ENCODE peak calls at places on chromosomes 7 and 10, in five cellular contexts. H, A, C, L and Z are unnamed samples.

GRCh38 chr7:138937484-138937883 is 43.7 kb downstream of the KIAA1549 start:
- DNase-seq in L (no peak), C (no peak), H (no peak), A (no peak), Z (no peak)

GRCh38 chr10:4838743-4839142 is 12.7 kb downstream of the AKR1E2 start:
- DNase-seq in H (no peak), A (no peak), C (no peak), L (no peak), Z (no peak)

GRCh38 chr10:14190702-14191101 is 140.0 kb downstream of the FRMD4A start:
- DNase-seq in L (no peak), C (no peak), A (no peak), H (no peak), Z (no peak)

GRCh38 chr7:43501881-43502280 is 81.0 kb upstream of the STK17A start:
- DNase-seq in H (peak), C (peak), A (no peak), L (no peak), Z (no peak)

GRCh38 chr10:122630526-122630925 is 69.1 kb downstream of the C10orf120 start:
- DNase-seq in H (no peak), C (no peak), L (no peak), A (no peak), Z (no peak)

GRCh38 chr10:113139695-113140094 is 189.6 kb downstream of the TCF7L2 start:
- DNase-seq in H (no peak), L (no peak), A (no peak), C (peak), Z (no peak)

GRCh38 chr7:145360511-145361100 is 524.8 kb upstream of the TPK1 start:
- DNase-seq in C (no peak), H (no peak), A (no peak), L (no peak), Z (peak)

GRCh38 chr7:116782177-116782711 is 80.1 kb upstream of the CAPZA2 start:
- DNase-seq in H (peak), A (peak), C (no peak), L (no peak), Z (no peak)

GRCh38 chr7:80876894-80877414 is 41.9 kb downstream of the SEMA3C start:
- DNase-seq in L (no peak), C (peak), A (no peak), H (peak), Z (no peak)

GRCh38 chr10:94123253-94123995 is 129.7 kb downstream of the PLCE1 start:
- DNase-seq in C (peak), L (no peak), H (peak), A (peak), Z (no peak)

GRCh38 chr10:7359954-7360353 is 50.9 kb downstream of the SFMBT2 start:
- DNase-seq in L (no peak), H (no peak), A (no peak), C (no peak), Z (no peak)

GRCh38 chr10:114023198-114023597 is 20.5 kb upstream of the ADRB1 start:
- DNase-seq in H (no peak), C (peak), A (no peak), L (no peak), Z (no peak)

GRCh38 chr10:115801457-115801856 is 471.5 kb downstream of the GFRA1 start:
- DNase-seq in H (no peak), L (no peak), A (no peak), C (peak), Z (no peak)

GRCh38 chr10:80924063-80924952 is 386.6 kb downstream of the SH2D4B start:
- DNase-seq in A (peak), H (peak), C (peak), L (peak), Z (peak)

GRCh38 chr7:73308665-73309214 is at the start of gene NSUN5:
- DNase-seq in C (peak), L (peak), A (peak), H (peak), Z (peak)

GRCh38 chr10:73875139-73875475 is 752 bp upstream of the CAMK2G start:
- DNase-seq in H (no peak), C (no peak), A (no peak), L (no peak), Z (no peak)

GRCh38 chr10:86188796-86189558 is 177.6 kb downstream of the GRID1 start:
- DNase-seq in C (no peak), A (no peak), L (no peak), H (no peak), Z (no peak)

GRCh38 chr7:138008588-138009349 is 6.9 kb upstream of the CREB3L2 start:
- DNase-seq in C (peak), H (peak), L (peak), A (peak), Z (peak)

GRCh38 chr7:22138106-22138505 is 192.4 kb upstream of the CDCA7L start:
- DNase-seq in A (no peak), H (no peak), L (no peak), C (no peak), Z (no peak)

GRCh38 chr7:44646176-44646920 is 39.9 kb downstream of the OGDH start:
- DNase-seq in C (no peak), A (no peak), L (no peak), H (no peak), Z (no peak)

GRCh38 chr10:110419265-110419664 is 78.4 kb upstream of the DUSP5 start:
- DNase-seq in H (no peak), A (no peak), L (no peak), C (no peak), Z (no peak)

GRCh38 chr10:132627736-132628512 is 90.3 kb downstream of the INPP5A start:
- DNase-seq in C (peak), L (no peak), H (no peak), A (no peak), Z (no peak)

GRCh38 chr7:27685893-27686292 is 23.2 kb upstream of the HIBADH start:
- DNase-seq in A (no peak), L (no peak), H (no peak), C (no peak), Z (no peak)

GRCh38 chr7:68484731-68485130 is 1113.5 kb upstream of the AUTS2 start:
- DNase-seq in L (no peak), A (no peak), H (no peak), C (no peak), Z (no peak)

GRCh38 chr10:71032887-71033286 is 144.5 kb upstream of the PCBD1 start:
- DNase-seq in A (no peak), C (no peak), L (no peak), H (no peak), Z (no peak)

GRCh38 chr10:71035511-71036278 is 147.3 kb upstream of the PCBD1 start:
- DNase-seq in H (no peak), C (peak), A (no peak), L (no peak), Z (no peak)

GRCh38 chr10:71036279-71036535 is 147.8 kb upstream of the PCBD1 start:
- DNase-seq in L (no peak), A (no peak), H (no peak), C (no peak), Z (no peak)

GRCh38 chr10:71031601-71032000 is 143.2 kb upstream of the PCBD1 start:
- DNase-seq in A (no peak), H (no peak), L (no peak), C (no peak), Z (no peak)

DNA sequence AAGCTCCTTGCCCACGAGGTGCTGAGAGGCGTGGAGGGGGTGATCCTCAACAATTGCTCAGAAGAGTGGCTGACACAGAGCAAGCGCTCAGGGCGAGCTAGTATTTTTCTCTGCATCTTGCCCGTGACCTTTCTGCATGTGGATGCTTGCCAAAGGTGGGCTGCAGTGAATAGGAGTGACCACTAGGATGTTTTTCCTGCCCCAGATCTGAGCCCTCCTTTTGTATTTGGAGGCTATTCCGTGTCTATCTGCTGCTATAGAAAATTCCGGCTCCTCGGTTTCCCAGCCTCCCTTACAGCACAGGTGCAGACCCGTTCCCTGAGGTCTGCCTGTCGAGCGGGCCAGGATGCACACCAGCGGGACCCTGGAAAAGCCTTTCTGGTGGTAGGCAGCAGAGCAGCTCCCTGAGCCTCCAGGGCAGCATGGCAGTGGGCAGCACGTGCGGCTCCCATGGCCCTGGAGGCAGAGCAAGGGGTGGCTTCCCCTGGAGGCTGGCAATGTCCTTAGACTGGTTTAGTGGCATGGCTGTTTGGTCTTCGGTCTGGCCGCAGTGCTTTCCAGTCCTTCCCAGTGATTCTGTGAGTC is 145.1 kb upstream of the PCBD1 start:
- DNase-seq in C (no peak), H (no peak), L (no peak), A (no peak), Z (peak)
- H2BK12ac ChIP-seq in C (no peak), H (no peak), L (no peak), A (peak), Z (no peak)

GRCh38 chr10:72730462-72730861 is 38.5 kb downstream of the MCU start:
- DNase-seq in H (peak), A (no peak), C (no peak), L (no peak), Z (no peak)
- H3K18ac ChIP-seq in H (no peak), A (no peak), C (no peak), L (no peak), Z (no peak)

DNA sequence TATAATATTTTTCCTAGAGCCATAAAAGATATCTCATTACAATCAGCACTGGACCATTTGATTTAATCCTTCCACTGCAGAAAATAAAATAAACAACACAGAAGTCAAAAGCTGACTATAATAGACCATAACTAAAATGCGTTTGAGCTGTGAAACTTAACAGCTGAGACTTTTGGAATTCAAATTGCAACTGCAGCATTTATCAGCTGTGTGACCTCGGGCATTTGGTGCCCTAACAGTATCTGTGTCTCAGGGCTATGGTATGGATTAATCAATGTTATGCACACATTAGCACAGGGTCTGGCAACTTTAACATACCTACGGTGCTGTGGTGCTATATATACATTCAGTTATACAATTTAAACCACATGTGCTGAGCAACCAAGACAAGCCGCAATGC is 160.1 kb downstream of the COL28A1 start:
- DNase-seq in L (no peak), H (no peak), A (no peak), C (no peak), Z (no peak)
- H2BK12ac ChIP-seq in L (no peak), H (no peak), A (no peak), C (no peak), Z (no peak)

DNA sequence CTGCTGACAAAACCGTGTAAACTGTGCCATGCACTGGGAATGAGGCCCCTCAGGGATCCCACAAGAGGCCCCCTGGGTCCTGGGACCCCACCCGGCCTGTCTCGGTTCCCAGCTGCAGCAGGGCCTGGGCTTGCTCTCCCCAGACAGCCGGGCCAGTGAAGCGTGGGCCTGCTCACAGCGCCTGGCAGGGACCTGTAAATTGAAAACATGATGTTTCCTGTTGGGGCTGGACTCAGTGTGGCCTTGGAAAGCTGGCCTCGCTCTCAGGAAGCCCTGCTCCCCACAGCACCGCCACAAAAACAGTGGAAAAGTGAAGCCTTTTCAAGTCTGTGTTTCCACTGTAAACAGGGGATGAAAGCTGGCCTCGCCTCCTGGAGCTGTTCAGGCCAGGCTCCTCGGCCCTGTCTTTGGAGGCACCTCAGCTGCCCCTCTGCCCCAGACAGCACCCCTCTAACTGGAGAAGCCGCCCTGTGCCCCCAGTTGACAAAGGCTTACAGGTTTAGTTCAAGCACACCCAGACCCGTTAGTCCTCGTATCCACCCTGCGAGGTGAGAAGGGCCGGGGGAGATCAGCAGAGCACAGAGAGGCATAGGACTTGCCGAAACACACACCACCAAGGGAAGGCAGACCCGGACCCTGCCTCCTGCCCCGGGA is 108.3 kb downstream of the ZMIZ1 start:
- DNase-seq in C (peak), H (no peak), L (no peak), A (no peak), Z (no peak)
- H3K18ac ChIP-seq in C (peak), H (peak), L (no peak), A (peak), Z (no peak)

GRCh38 chr7:1531979-1532455 is 1.5 kb downstream of the MAFK start:
- DNase-seq in A (no peak), C (no peak), L (no peak), H (no peak), Z (no peak)

GRCh38 chr7:1532456-1533254 is 2.2 kb downstream of the MAFK start:
- DNase-seq in L (no peak), A (no peak), H (peak), C (peak), Z (no peak)

GRCh38 chr7:1530946-1531262 is 402 bp downstream of the MAFK start:
- DNase-seq in A (no peak), L (no peak), H (no peak), C (no peak), Z (no peak)

GRCh38 chr7:1531263-1531978 is 919 bp downstream of the MAFK start:
- DNase-seq in L (no peak), C (peak), H (no peak), A (no peak), Z (peak)

GRCh38 chr7:1529383-1530116 is 952 bp upstream of the MAFK start:
- DNase-seq in L (no peak), H (no peak), A (no peak), C (no peak), Z (no peak)
- H2BK12ac ChIP-seq in L (peak), H (peak), A (no peak), C (no peak), Z (no peak)

GRCh38 chr10:128915630-128916029 is 551.4 kb upstream of the MGMT start:
- DNase-seq in A (no peak), L (no peak), C (no peak), H (no peak), Z (no peak)
- H3K18ac ChIP-seq in A (no peak), L (no peak), C (no peak), H (no peak), Z (no peak)